ENCODE peak calls at places on chromosomes 16 and 17, in ten cellular contexts. W, V, B, Y, D, E, P, O, S and N are unnamed samples.

GRCh38 chr17:58200024-58200633 is 7.6 kb downstream of the EPX start:
- DNase-seq in W (no peak), V (peak; percentile 80), B (no peak), Y (peak; percentile 63), D (peak; percentile 36), E (peak; percentile 73), P (peak; percentile 60), O (peak; percentile 51), S (peak; percentile 42), N (peak; percentile 53)

GRCh38 chr17:41529491-41529915 is 1.4 kb upstream of the KRT19 start:
- DNase-seq in W (no peak), V (no peak), B (no peak), Y (no peak), D (no peak), E (no peak), P (no peak), O (no peak), S (no peak), N (no peak)

GRCh38 chr17:41298458-41299135 is 4.1 kb downstream of the KRTAP29-1 start:
- DNase-seq in W (no peak), V (no peak), B (no peak), Y (no peak), D (no peak), E (no peak), P (no peak), O (no peak), S (no peak), N (no peak)

GRCh38 chr16:78669994-78670393 is 570.5 kb downstream of the WWOX start:
- DNase-seq in W (no peak), V (no peak), B (no peak), Y (no peak), D (no peak), E (no peak), P (peak; percentile 81), O (no peak), S (no peak), N (peak; percentile 74)

GRCh38 chr17:48954300-48954755 is 9.7 kb upstream of the SNF8 start:
- DNase-seq in W (no peak), V (peak; percentile 91), B (no peak), Y (peak; percentile 69), D (peak; percentile 49), E (peak; percentile 91), P (peak; percentile 76), O (no peak), S (peak; percentile 42), N (peak; percentile 65)

GRCh38 chr17:3796110-3796821 is 4.7 kb downstream of the ITGAE start:
- DNase-seq in W (no peak), V (no peak), B (no peak), Y (no peak), D (no peak), E (no peak), P (no peak), O (no peak), S (no peak), N (no peak)

GRCh38 chr16:66923247-66923851 is 2.0 kb downstream of the RRAD start:
- DNase-seq in W (no peak), V (no peak), B (peak; percentile 95), Y (no peak), D (peak; percentile 47), E (no peak), P (peak; percentile 83), O (no peak), S (no peak), N (peak; percentile 77)

GRCh38 chr16:72355561-72355960 is 183.6 kb upstream of the PMFBP1 start:
- DNase-seq in W (no peak), V (no peak), B (no peak), Y (no peak), D (peak; percentile 51), E (no peak), P (peak; percentile 64), O (no peak), S (no peak), N (peak; percentile 58)

GRCh38 chr17:72152392-72152727 is 31.5 kb downstream of the SOX9 start:
- DNase-seq in W (no peak), V (no peak), B (no peak), Y (no peak), D (peak; percentile 25), E (no peak), P (peak; percentile 70), O (no peak), S (no peak), N (no peak)

GRCh38 chr17:18158022-18158600 is 25.5 kb upstream of the ALKBH5 start:
- DNase-seq in W (peak; percentile 89), V (peak; percentile 84), B (peak; percentile 94), Y (peak; percentile 86), D (peak; percentile 85), E (peak; percentile 34), P (peak; percentile 96), O (peak; percentile 97), S (peak; percentile 99), N (peak; percentile 94)

GRCh38 chr16:15810949-15811348 is 45.9 kb downstream of the MYH11 start:
- DNase-seq in W (no peak), V (no peak), B (peak; percentile 38), Y (no peak), D (no peak), E (no peak), P (no peak), O (no peak), S (no peak), N (no peak)

GRCh38 chr17:12789075-12789975 is at the start of gene ARHGAP44:
- DNase-seq in W (peak; percentile 14), V (peak; percentile 77), B (peak; percentile 73), Y (peak; percentile 46), D (peak; percentile 59), E (peak; percentile 65), P (peak; percentile 76), O (peak; percentile 70), S (peak; percentile 78), N (peak; percentile 56)

GRCh38 chr17:50139950-50140885 is 10.3 kb upstream of the SAMD14 start:
- DNase-seq in W (peak; percentile 80), V (peak; percentile 91), B (peak; percentile 89), Y (peak; percentile 63), D (peak; percentile 73), E (peak; percentile 93), P (peak; percentile 87), O (peak; percentile 82), S (peak; percentile 88), N (peak; percentile 83)

GRCh38 chr17:72430611-72431432 is 310.0 kb downstream of the SOX9 start:
- DNase-seq in W (no peak), V (no peak), B (no peak), Y (peak; percentile 56), D (no peak), E (no peak), P (peak; percentile 26), O (no peak), S (peak; percentile 74), N (peak; percentile 14)

GRCh38 chr16:66058181-66058580 is 308.3 kb upstream of the CDH5 start:
- DNase-seq in W (no peak), V (no peak), B (no peak), Y (no peak), D (peak; percentile 78), E (no peak), P (peak; percentile 36), O (no peak), S (no peak), N (peak; percentile 64)

GRCh38 chr16:5033256-5034166 is at the start of gene NAGPA:
- DNase-seq in W (peak; percentile 93), V (peak; percentile 89), B (peak; percentile 90), Y (peak; percentile 74), D (peak; percentile 81), E (peak; percentile 88), P (peak; percentile 88), O (peak; percentile 91), S (peak; percentile 95), N (peak; percentile 81)

DNA sequence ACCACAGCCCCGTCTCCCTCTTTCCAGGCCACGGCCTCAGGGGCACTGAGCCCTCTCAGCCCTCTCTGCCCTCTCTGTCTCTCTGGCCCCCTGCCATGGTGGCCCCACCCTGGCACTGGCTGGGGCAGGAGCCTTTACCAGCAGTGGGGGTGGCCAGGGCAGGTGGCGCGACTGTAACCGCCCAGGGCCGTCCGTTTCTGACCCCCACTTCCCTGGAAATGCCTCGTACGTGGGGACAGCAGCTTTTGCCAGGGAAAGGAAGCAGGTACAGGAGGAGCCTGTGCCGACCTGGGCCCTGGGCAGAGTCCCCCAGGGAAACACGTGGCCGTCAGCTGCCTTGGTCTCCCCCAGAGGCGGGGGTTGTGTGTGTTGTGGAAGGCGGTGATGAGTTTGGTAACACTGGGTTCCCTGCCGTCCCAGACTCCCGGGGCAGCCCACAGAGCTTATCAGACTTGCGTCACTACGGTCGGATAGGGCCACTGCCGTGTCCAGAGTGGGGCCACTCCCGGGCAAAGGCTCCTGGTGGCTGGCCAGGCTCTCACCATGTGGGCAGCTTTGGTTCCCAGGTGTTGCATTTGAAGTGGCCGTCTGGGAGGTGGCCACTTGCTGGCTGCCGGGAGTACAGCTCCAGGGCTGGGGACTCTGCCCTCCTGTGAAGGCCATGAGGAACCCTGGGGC is 249.3 kb upstream of the CIBAR2 start:
- DNase-seq in W (no peak), V (no peak), B (no peak), Y (no peak), D (no peak), E (no peak), P (no peak), O (peak; percentile 85), S (peak; percentile 71), N (no peak)
- H3K4me3 ChIP-seq in W (no peak overlapping the region), V (no peak overlapping the region), B (no peak overlapping the region), Y (no peak overlapping the region), D (no peak overlapping the region), E (no peak overlapping the region), P (no peak overlapping the region), O (no peak overlapping the region), S (no peak overlapping the region), N (no peak overlapping the region)

DNA sequence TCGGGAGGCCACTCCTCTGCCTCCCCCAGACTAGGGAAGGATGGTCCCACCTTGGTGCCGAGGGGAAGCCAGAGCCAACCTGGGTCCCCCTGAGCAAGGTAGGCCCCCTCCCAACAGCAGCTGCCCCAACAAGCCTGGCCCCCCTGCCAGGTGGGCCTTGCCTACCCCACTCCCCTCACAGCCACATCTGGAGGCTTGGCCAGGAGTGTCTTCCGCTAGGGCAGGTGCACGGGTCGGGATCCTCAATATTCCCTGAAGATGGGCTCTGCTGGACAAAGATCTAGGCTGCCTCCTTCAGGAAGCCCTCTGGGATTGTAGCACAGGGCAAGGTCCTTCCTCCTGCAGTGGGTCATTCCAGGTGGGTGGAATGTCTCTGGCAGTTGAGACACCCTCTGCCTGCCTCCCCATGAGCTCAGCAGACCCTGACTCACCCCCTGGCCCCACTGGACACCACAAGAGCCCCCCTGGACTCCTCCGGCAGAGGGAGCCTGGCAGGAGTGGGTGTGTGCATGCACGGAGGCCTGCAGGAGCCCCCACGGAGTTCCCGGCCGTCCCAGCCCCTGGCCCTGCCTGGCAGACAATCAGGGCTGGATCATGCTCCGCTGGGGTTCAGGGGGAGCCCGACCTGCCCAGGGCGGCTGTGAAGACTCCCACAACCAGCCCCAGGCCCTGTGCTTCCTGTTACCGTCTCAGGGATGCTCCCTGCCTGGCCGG is 437 bp downstream of the C1QTNF8 start:
- DNase-seq in W (no peak), V (no peak), B (no peak), Y (no peak), D (no peak), E (no peak), P (no peak), O (no peak), S (no peak), N (no peak)
- TF ChIP-seq CTCF in W (no peak), V (peak; percentile 17), B (no peak), Y (no peak), D (no peak), E (no peak), P (no peak), O (no peak), S (no peak), N (no peak)

GRCh38 chr16:57533618-57534336 is 2.6 kb downstream of the CCDC102A start:
- DNase-seq in W (no peak), V (no peak), B (peak; percentile 68), Y (no peak), D (no peak), E (no peak), P (no peak), O (peak; percentile 61), S (peak; percentile 38), N (peak; percentile 4)
- H3K4me3 ChIP-seq in W (no peak overlapping the region), V (no peak overlapping the region), B (no peak overlapping the region), Y (no peak overlapping the region), D (no peak overlapping the region), E (no peak overlapping the region), P (no peak overlapping the region), O (no peak overlapping the region), S (no peak overlapping the region), N (no peak overlapping the region)

GRCh38 chr16:11254913-11255736 is 879 bp downstream of the SOCS1 start:
- DNase-seq in W (no peak), V (peak; percentile 63), B (peak; percentile 74), Y (no peak), D (peak; percentile 34), E (peak; percentile 64), P (peak; percentile 62), O (peak; percentile 55), S (peak; percentile 49), N (peak; percentile 36)
- TF ChIP-seq CTCF in W (no peak), V (no peak), B (no peak), Y (no peak), D (no peak), E (no peak), P (peak; percentile 26), O (peak; percentile 15), S (no peak), N (no peak)